ENCODE peak calls at places on chromosomes 3 and 15, in five cellular contexts. One of them, this sample, is unnamed.

GRCh38 chr3:94019659-94020058 is 8.7 kb downstream of the STX19 start:
- DNase-seq in AG10803: no peak
- DNase-seq in lower lobe of right lung: no peak
- DNase-seq in A549: no peak
- DNase-seq in hepatocyte: no peak
- DNase-seq in this sample: no peak

GRCh38 chr3:136735103-136735502 is 17.1 kb downstream of the STAG1 start:
- DNase-seq in lower lobe of right lung: no peak
- DNase-seq in hepatocyte: no peak
- DNase-seq in AG10803: no peak
- DNase-seq in A549: no peak
- DNase-seq in this sample: no peak

GRCh38 chr3:63478962-63479660 is 173.4 kb upstream of the SNTN start:
- DNase-seq in A549: no peak
- DNase-seq in hepatocyte: no peak
- DNase-seq in lower lobe of right lung: no peak
- DNase-seq in AG10803: peak
- DNase-seq in this sample: peak

GRCh38 chr3:48507256-48508061 is 3.5 kb upstream of the SHISA5 start:
- DNase-seq in lower lobe of right lung: peak
- DNase-seq in AG10803: peak
- DNase-seq in A549: peak
- DNase-seq in hepatocyte: peak
- DNase-seq in this sample: peak

GRCh38 chr3:106963446-106963845 is 413.8 kb upstream of the CCDC54 start:
- DNase-seq in A549: no peak
- DNase-seq in hepatocyte: peak
- DNase-seq in lower lobe of right lung: no peak
- DNase-seq in AG10803: no peak
- DNase-seq in this sample: peak

GRCh38 chr15:60651155-60651554 is 172.2 kb upstream of the ICE2 start:
- DNase-seq in AG10803: no peak
- DNase-seq in hepatocyte: no peak
- DNase-seq in lower lobe of right lung: no peak
- DNase-seq in A549: no peak
- DNase-seq in this sample: peak

GRCh38 chr3:42746455-42747450 is 26.3 kb downstream of the CCDC13 start:
- DNase-seq in AG10803: peak
- DNase-seq in lower lobe of right lung: no peak
- DNase-seq in A549: no peak
- DNase-seq in hepatocyte: peak
- DNase-seq in this sample: peak

GRCh38 chr3:153145454-153145853 is 16.6 kb upstream of the RAP2B start:
- DNase-seq in hepatocyte: no peak
- DNase-seq in lower lobe of right lung: no peak
- DNase-seq in A549: no peak
- DNase-seq in AG10803: no peak
- DNase-seq in this sample: peak

GRCh38 chr3:45225465-45226205 is 452 bp downstream of the TMEM158 start:
- DNase-seq in lower lobe of right lung: peak
- DNase-seq in hepatocyte: peak
- DNase-seq in A549: peak
- DNase-seq in AG10803: peak
- DNase-seq in this sample: no peak

GRCh38 chr15:69595009-69595825 is 142.6 kb downstream of the RPLP1 start:
- DNase-seq in A549: peak
- DNase-seq in AG10803: peak
- DNase-seq in lower lobe of right lung: peak
- DNase-seq in hepatocyte: no peak
- DNase-seq in this sample: no peak

GRCh38 chr15:73389971-73390544 is 21.3 kb upstream of the HCN4 start:
- DNase-seq in hepatocyte: no peak
- DNase-seq in lower lobe of right lung: no peak
- DNase-seq in AG10803: no peak
- DNase-seq in A549: peak
- DNase-seq in this sample: no peak

GRCh38 chr3:48500656-48501055 is 3.3 kb downstream of the SHISA5 start:
- DNase-seq in A549: no peak
- DNase-seq in lower lobe of right lung: no peak
- DNase-seq in AG10803: no peak
- DNase-seq in hepatocyte: no peak
- DNase-seq in this sample: no peak

DNA sequence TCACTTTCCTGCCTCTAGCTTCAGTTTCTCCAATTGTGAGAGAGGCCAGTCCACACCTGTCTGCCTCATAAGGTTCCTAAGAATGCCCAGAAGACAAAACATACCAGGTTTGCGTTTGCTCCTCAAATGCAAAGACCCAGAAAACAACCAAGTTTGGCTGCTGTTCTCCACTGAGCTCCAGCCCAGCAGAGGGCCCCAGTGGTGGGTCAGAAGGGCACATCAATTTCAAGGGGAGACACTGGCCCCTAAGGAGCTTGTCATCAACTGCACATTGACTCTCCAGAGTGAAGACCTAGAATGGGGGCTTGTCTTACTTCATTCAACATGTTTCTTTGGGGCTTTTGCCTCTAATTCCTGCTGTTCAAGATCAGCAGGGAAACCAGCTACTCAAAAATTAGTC is 127.9 kb upstream of the SLC6A11 start:
- DNase-seq in AG10803: no peak
- DNase-seq in A549: no peak
- DNase-seq in lower lobe of right lung: no peak
- DNase-seq in hepatocyte: no peak
- DNase-seq in this sample: no peak
- TF ChIP-seq CTCF in AG10803: no peak
- TF ChIP-seq CTCF in A549: no peak
- TF ChIP-seq CTCF in lower lobe of right lung: no peak
- TF ChIP-seq CTCF in hepatocyte: no peak
- TF ChIP-seq CTCF in this sample: no peak

GRCh38 chr3:194003128-194004057 is 132.6 kb upstream of the HES1 start:
- DNase-seq in AG10803: peak
- DNase-seq in hepatocyte: peak
- DNase-seq in A549: peak
- DNase-seq in lower lobe of right lung: peak
- DNase-seq in this sample: peak
- TF ChIP-seq CTCF in AG10803: no peak
- TF ChIP-seq CTCF in hepatocyte: no peak
- TF ChIP-seq CTCF in A549: no peak
- TF ChIP-seq CTCF in lower lobe of right lung: no peak
- TF ChIP-seq CTCF in this sample: no peak

GRCh38 chr3:140050396-140050795 is 115.4 kb downstream of the CLSTN2 start:
- DNase-seq in AG10803: no peak
- DNase-seq in hepatocyte: no peak
- DNase-seq in A549: no peak
- DNase-seq in lower lobe of right lung: no peak
- DNase-seq in this sample: no peak

GRCh38 chr3:140053794-140054193 is 118.8 kb downstream of the CLSTN2 start:
- DNase-seq in hepatocyte: no peak
- DNase-seq in A549: no peak
- DNase-seq in AG10803: no peak
- DNase-seq in lower lobe of right lung: no peak
- DNase-seq in this sample: no peak

GRCh38 chr3:140055032-140055791 is 120.2 kb downstream of the CLSTN2 start:
- DNase-seq in lower lobe of right lung: no peak
- DNase-seq in A549: no peak
- DNase-seq in hepatocyte: peak
- DNase-seq in AG10803: no peak
- DNase-seq in this sample: no peak

GRCh38 chr3:140053011-140053702 is 118.2 kb downstream of the CLSTN2 start:
- DNase-seq in A549: no peak
- DNase-seq in AG10803: no peak
- DNase-seq in hepatocyte: peak
- DNase-seq in lower lobe of right lung: no peak
- DNase-seq in this sample: no peak

DNA sequence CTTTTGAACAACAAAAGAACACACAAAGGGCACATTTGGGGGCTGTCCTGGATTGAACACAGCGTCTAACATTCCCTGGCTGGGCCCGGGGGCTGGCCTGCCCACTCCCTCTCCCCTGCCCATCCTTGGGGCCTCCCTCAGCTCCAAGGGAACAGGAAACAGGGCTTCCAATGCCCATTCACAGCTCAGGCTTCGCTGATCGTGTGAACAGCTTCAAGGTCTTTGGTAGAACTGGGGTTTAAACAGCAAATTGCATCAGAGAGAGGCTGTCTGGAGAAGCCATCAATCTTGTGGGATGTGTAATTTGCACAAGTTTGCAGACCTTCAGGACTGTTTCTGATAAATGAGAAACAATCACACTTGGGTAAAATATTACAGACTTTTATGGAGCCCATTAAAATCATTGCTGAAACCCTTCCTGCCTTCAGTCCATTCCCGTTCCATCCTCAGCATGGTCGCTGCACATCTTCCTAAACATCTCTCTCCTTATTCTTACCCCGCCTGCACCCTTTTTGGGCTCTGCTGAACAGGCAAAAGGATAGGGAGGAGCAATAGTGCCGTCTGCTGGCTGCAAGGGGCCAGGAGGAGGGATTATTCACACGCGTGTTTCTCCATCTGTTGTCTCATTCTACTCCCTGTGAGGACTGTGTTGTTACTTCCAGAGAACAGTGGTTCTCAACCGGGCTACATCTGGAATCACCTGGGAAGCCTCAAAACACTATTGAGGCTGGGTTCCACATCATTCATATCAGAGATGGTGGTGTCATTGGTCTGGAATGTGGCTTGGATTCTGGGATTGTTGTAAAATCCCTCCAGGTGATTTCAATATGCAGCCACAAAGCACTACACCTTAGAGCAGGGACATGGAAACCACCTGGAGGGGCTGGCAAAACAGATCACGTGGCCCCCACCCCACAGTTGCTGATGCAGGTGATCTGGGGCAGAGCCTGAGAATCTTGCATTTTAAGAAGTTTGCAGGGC is 116.3 kb downstream of the CLSTN2 start:
- DNase-seq in A549: no peak
- DNase-seq in hepatocyte: no peak
- DNase-seq in AG10803: no peak
- DNase-seq in lower lobe of right lung: no peak
- DNase-seq in this sample: no peak
- TF ChIP-seq CTCF in A549: no peak
- TF ChIP-seq CTCF in hepatocyte: peak
- TF ChIP-seq CTCF in AG10803: peak
- TF ChIP-seq CTCF in lower lobe of right lung: peak
- TF ChIP-seq CTCF in this sample: peak

GRCh38 chr3:194424373-194424772 is 25.3 kb upstream of the GP5 start:
- DNase-seq in lower lobe of right lung: no peak
- DNase-seq in AG10803: no peak
- DNase-seq in A549: no peak
- DNase-seq in hepatocyte: no peak
- DNase-seq in this sample: no peak
- TF ChIP-seq CTCF in lower lobe of right lung: no peak
- TF ChIP-seq CTCF in AG10803: no peak
- TF ChIP-seq CTCF in A549: no peak
- TF ChIP-seq CTCF in hepatocyte: no peak
- TF ChIP-seq CTCF in this sample: no peak

GRCh38 chr3:158279584-158279983 is 169.7 kb downstream of the RSRC1 start:
- DNase-seq in hepatocyte: no peak
- DNase-seq in AG10803: no peak
- DNase-seq in lower lobe of right lung: no peak
- DNase-seq in A549: no peak
- DNase-seq in this sample: no peak

GRCh38 chr3:158273646-158274045 is 163.8 kb downstream of the RSRC1 start:
- DNase-seq in A549: no peak
- DNase-seq in hepatocyte: no peak
- DNase-seq in lower lobe of right lung: no peak
- DNase-seq in AG10803: peak
- DNase-seq in this sample: peak

DNA sequence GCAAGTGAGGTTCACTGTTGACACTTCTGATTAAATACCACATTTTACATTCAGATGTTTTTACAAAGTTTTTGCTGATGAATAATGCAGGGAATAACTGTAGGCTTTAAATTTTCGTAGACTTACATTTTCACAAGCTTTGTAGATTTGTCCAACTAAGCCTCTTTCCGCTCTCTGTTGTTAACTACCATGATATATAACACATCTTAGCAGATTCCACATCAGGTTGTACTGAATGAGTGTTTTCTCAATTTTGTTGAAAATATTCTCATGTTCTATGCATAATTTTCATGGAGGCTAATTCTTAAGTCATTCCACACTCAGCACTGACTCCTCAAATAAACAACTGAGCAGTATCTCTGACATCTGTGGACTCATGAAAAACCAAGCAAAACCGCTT is 168.3 kb downstream of the RSRC1 start:
- DNase-seq in AG10803: no peak
- DNase-seq in lower lobe of right lung: no peak
- DNase-seq in hepatocyte: no peak
- DNase-seq in A549: no peak
- DNase-seq in this sample: no peak
- TF ChIP-seq CTCF in AG10803: no peak
- TF ChIP-seq CTCF in lower lobe of right lung: no peak
- TF ChIP-seq CTCF in hepatocyte: no peak
- TF ChIP-seq CTCF in A549: no peak
- TF ChIP-seq CTCF in this sample: no peak

DNA sequence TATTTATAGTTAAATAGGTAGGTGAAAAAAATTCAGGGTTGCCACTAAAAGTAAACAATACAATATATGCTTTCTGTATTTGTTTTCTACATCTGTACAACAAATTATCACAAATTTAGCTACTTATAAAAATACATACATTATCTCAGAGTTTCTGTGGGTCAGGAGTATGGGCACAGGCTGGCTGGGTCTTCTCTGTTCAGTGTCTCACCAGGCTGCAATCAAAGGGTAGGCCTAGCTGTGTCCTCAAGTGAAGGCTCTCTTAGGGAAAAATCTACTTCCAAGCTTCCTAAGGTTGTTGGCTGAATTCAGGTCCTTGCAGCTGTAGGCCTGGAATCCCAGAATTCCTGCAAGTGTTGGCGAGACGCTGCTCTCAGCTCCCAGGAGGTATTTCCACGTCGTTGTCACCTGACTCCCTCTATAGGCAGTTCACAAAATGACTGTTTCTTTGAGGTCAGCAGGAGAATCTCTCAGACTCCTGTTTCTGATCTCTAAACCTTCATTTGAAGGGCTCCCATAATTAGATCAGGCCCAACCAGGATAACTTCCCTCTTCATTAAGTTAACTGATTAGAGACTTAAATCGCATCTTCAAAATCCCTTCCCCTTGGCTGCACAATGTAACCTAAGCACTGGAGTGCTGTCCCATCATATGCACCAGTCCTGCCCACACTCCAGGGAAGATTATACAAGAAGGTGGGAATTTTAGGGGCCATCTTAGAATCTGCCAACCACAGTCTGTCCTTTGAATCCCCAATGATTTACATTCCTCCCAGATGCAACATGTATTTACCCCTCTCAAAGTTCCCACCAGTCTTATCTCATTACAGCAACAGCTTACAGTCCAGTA is 296.6 kb downstream of the SUCLG2 start:
- DNase-seq in hepatocyte: peak
- DNase-seq in lower lobe of right lung: no peak
- DNase-seq in AG10803: peak
- DNase-seq in A549: peak
- DNase-seq in this sample: peak
- TF ChIP-seq CTCF in hepatocyte: peak
- TF ChIP-seq CTCF in lower lobe of right lung: peak
- TF ChIP-seq CTCF in AG10803: peak
- TF ChIP-seq CTCF in A549: peak
- TF ChIP-seq CTCF in this sample: peak